ENCODE peak calls at places on chromosomes 4 and X, in four cellular contexts. O is neural crest cell, B is H9, E is kidney epithelial cell. N is an unnamed sample.

GRCh38 chrX:110699109-110699508 is 96.5 kb downstream of the CHRDL1 start:
- DNase-seq in O (no peak), B (no peak), E (no peak), N (no peak)

GRCh38 chr4:56181140-56181950 is 205.9 kb downstream of the AASDH start:
- DNase-seq in O (no peak), B (no peak), E (no peak), N (no peak)

GRCh38 chr4:1348746-1349145 is 1.7 kb downstream of the UVSSA start:
- DNase-seq in O (no peak), B (no peak), E (no peak), N (no peak)

GRCh38 chr4:157282019-157282418 is 61.5 kb downstream of the GRIA2 start:
- DNase-seq in O (no peak), B (no peak), E (no peak), N (no peak)

GRCh38 chr4:167786504-167786903 is 305.8 kb upstream of the ANXA10 start:
- DNase-seq in O (no peak), B (no peak), E (no peak), N (no peak)

GRCh38 chrX:105190252-105190853 is 30.1 kb downstream of the TEX13A start:
- DNase-seq in O (peak), B (no peak), E (no peak), N (no peak)

GRCh38 chr4:125331116-125331515 is 16.4 kb downstream of the FAT4 start:
- DNase-seq in O (no peak), B (no peak), E (no peak), N (no peak)

GRCh38 chrX:13520931-13521330 is 48.5 kb upstream of the EGFL6 start:
- DNase-seq in O (no peak), B (no peak), E (no peak), N (no peak)

GRCh38 chrX:151359931-151360871 is 36.8 kb upstream of the VMA21 start:
- DNase-seq in O (peak), B (peak), E (no peak), N (peak)

GRCh38 chrX:11888421-11888820 is 130.4 kb downstream of the MSL3 start:
- DNase-seq in O (no peak), B (no peak), E (no peak), N (no peak)

GRCh38 chrX:115189110-115189509 is at the start of gene RBMXL3:
- DNase-seq in O (no peak), B (no peak), E (no peak), N (no peak)

GRCh38 chr4:67680568-67681222 is 20.3 kb downstream of the UBA6 start:
- DNase-seq in O (no peak), B (no peak), E (no peak), N (no peak)

DNA sequence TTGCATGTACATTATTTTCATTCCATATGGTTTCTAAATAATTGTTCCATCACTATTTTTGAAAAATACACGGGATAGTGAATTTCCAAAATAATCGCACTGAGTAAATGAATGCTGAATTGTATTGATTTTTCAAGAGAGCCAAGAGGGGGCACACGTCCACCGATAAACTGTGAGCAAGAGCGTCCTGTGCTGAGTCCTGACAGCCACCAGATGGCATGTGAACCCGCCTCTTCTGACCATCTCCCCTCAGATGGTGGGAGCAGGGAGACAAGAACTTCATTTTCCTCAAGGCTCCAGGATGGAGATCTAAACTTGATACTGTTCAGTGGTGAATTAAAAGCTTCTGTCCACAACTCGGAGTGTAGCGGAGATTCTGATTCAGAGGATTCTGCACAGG is 30.6 kb upstream of the IL9R start:
- DNase-seq in O (peak), B (peak), E (no peak), N (no peak)
- TF ChIP-seq CTCF in O (peak), B (peak), E (peak), N (peak)

GRCh38 chr4:6684656-6685055 is 9.0 kb upstream of the S100P start:
- DNase-seq in O (no peak), B (no peak), E (no peak), N (no peak)

GRCh38 chr4:6676722-6677558 is 16.7 kb upstream of the S100P start:
- DNase-seq in O (no peak), B (no peak), E (no peak), N (no peak)

GRCh38 chr4:6682862-6683590 is 10.7 kb upstream of the S100P start:
- DNase-seq in O (no peak), B (no peak), E (no peak), N (no peak)

GRCh38 chr4:6681191-6681590 is 12.5 kb upstream of the S100P start:
- DNase-seq in O (no peak), B (no peak), E (no peak), N (no peak)

GRCh38 chr4:6680372-6681034 is 13.2 kb upstream of the S100P start:
- DNase-seq in O (no peak), B (peak), E (no peak), N (no peak)
- TF ChIP-seq CTCF in O (peak), B (peak), E (no peak), N (peak)

GRCh38 chrX:108584617-108585211 is 145.1 kb downstream of the COL4A5 start:
- DNase-seq in O (peak), B (peak), E (no peak), N (no peak)
- TF ChIP-seq CTCF in O (peak), B (peak), E (peak), N (peak)

DNA sequence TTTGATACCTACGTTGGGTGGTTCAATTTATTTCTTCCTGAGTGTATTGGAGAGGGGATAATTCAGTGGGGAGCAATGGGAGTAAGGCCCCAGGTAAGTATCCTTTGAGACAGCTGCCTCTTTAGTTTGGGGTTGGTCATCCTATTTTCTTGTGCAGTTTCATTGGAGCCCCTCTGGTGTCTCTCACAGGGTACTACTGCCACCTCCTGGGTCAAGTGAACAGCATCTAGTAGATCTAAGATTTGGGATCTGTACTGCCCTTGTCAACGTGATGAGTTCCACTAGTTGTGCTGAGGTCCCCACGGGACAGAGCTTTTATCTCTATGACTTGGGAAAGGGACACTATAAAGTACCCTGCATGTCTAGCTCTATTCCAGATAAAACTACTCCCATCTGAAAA is 80.6 kb downstream of the PBDC1 start:
- DNase-seq in O (peak), B (peak), E (no peak), N (no peak)
- TF ChIP-seq CTCF in O (peak), B (peak), E (peak), N (peak)

GRCh38 chr4:119313237-119313636 is 8.7 kb downstream of the FABP2 start:
- DNase-seq in O (no peak), B (no peak), E (no peak), N (no peak)

GRCh38 chr4:119315036-119315435 is 6.9 kb downstream of the FABP2 start:
- DNase-seq in O (no peak), B (no peak), E (no peak), N (no peak)

GRCh38 chr4:119317996-119318395 is 3.9 kb downstream of the FABP2 start:
- DNase-seq in O (no peak), B (no peak), E (no peak), N (no peak)

GRCh38 chr4:119310826-119311225 is 11.1 kb downstream of the FABP2 start:
- DNase-seq in O (no peak), B (no peak), E (no peak), N (no peak)

GRCh38 chr4:119314356-119314755 is 7.6 kb downstream of the FABP2 start:
- DNase-seq in O (no peak), B (no peak), E (peak), N (no peak)
- TF ChIP-seq CTCF in O (peak), B (peak), E (peak), N (peak)

GRCh38 chr4:8112672-8113071 is 45.9 kb downstream of the ABLIM2 start:
- DNase-seq in O (no peak), B (no peak), E (no peak), N (no peak)
- TF ChIP-seq CTCF in O (no peak), B (no peak), E (no peak), N (no peak)

N was measured in progenitor cell of endocrine pancreas.